ENCODE peak calls at places on chromosomes 12 and 14, in seven cellular contexts. R, J, Y, F, K, L and V are unnamed samples.
A peak's percentile ranks its signal among the peaks of the same experiment; 100 is the strongest.

GRCh38 chr14:70086685-70087379 is 101.9 kb downstream of the SLC8A3 start:
- DNase-seq in L (no peak), F (peak; percentile 41), K (peak; percentile 34), R (no peak), J (no peak), Y (peak; percentile 65), V (no peak)

GRCh38 chr12:40093512-40093911 is 12.4 kb downstream of the SLC2A13 start:
- DNase-seq in J (no peak), Y (no peak), L (no peak), F (no peak), R (no peak), K (no peak), V (no peak)

GRCh38 chr12:70644836-70645235 is 7.6 kb upstream of the PTPRB start:
- DNase-seq in L (no peak), J (no peak), F (no peak), K (no peak), R (no peak), Y (no peak), V (no peak)

GRCh38 chr14:52789118-52789517 is 2.3 kb downstream of the GNPNAT1 start:
- DNase-seq in L (no peak), Y (peak; percentile 5), K (no peak), J (no peak), R (no peak), F (no peak), V (no peak)

GRCh38 chr12:104219361-104219892 is 3.8 kb downstream of the TXNRD1 start:
- DNase-seq in J (no peak), F (peak; percentile 16), Y (peak; percentile 100), R (no peak), K (no peak), L (peak; percentile 87), V (no peak)

GRCh38 chr14:25848601-25849000 is 749.2 kb downstream of the NOVA1 start:
- DNase-seq in K (no peak), R (no peak), Y (no peak), F (no peak), L (no peak), J (no peak), V (no peak)

GRCh38 chr14:99231850-99232401 is 40.1 kb downstream of the BCL11B start:
- DNase-seq in K (no peak), F (no peak), J (no peak), R (no peak), Y (no peak), L (no peak), V (no peak)

GRCh38 chr14:104438166-104438887 is 141.2 kb upstream of the C14orf180 start:
- DNase-seq in F (no peak), L (no peak), R (no peak), J (peak; percentile 54), Y (no peak), K (no peak), V (peak; percentile 40)

GRCh38 chr12:50221228-50222008 is 54.2 kb upstream of the CERS5 start:
- DNase-seq in J (no peak), Y (peak; percentile 98), F (no peak), K (no peak), L (no peak), R (no peak), V (no peak)

GRCh38 chr12:26830783-26831601 is 2.0 kb downstream of the ITPR2 start:
- DNase-seq in R (no peak), L (no peak), K (no peak), Y (no peak), F (no peak), J (no peak), V (no peak)

DNA sequence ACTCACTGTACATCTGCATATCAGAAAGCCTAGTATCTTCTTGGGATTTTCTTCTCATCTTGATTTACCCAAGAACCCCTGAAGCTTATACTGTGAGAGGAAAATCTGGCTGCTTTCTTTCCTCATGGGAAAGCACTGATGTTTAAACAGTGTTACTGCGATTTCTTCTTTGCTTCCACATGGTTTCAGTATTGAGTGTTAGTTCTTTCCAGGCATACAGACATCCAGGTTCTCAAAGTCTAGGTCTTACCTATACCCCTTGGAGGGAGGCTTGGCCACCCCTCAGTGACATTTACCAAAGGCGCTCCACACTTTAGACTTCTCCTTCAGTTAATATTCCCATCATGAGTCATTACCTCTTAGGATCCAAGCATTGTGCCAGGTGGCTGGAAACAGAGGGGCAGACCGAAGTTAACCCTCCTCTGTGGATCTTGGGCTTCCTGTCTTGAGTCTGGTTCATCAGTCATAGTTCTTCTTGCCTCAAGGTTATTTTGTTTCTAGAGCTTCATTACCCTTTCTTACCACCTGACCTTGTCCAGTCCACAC is 79.1 kb downstream of the TMEM117 start:
- DNase-seq in J (no peak), R (no peak), F (no peak), Y (no peak), L (no peak), K (no peak), V (no peak)
- TF ChIP-seq CTCF in J (no peak), R (no peak), F (no peak), Y (no peak), L (peak; percentile 26), K (no peak), V (no peak)

DNA sequence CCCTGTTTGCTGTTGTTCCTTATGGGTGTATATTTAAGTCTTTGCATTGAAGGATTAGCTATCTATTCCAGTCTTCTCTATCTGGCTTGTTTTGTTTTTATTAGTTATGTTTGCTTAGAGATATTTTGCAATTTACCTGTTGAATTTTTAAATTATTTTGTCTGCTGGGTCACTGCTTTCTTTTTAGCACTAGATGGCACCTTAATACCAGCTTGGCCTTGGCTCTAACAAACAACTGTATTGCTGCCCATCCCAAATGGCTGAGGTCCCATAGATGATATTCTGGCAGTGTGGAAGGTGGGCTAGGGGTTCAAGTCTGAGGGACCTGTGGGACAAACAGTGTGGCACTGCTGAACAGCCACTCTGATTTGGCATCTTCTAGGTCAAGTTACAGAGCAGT is 144.0 kb upstream of the FBXO33 start:
- DNase-seq in F (no peak), L (no peak), K (no peak), Y (no peak), R (no peak), J (no peak), V (no peak)
- TF ChIP-seq CTCF in F (no peak), L (no peak), K (no peak), Y (no peak), R (no peak), J (no peak), V (no peak)

GRCh38 chr14:89537911-89538310 is 120.9 kb upstream of the FOXN3 start:
- DNase-seq in F (no peak), R (no peak), Y (no peak), K (no peak), L (no peak), J (no peak), V (no peak)
- TF ChIP-seq CTCF in F (no peak), R (no peak), Y (no peak), K (no peak), L (no peak), J (no peak), V (peak; percentile 13)

GRCh38 chr12:20950248-20950647 is 139.7 kb downstream of the SLCO1B3 start:
- DNase-seq in L (no peak), Y (peak; percentile 15), K (no peak), F (no peak), J (no peak), R (no peak), V (no peak)

GRCh38 chr12:20946732-20947131 is 136.2 kb downstream of the SLCO1B3 start:
- DNase-seq in L (no peak), Y (peak; percentile 12), K (no peak), J (no peak), R (no peak), F (no peak), V (no peak)
- TF ChIP-seq CTCF in L (peak; percentile 42), Y (peak; percentile 42), K (no peak), J (peak; percentile 40), R (peak; percentile 22), F (no peak), V (peak; percentile 21)